ENCODE peak calls at places on chromosomes 5 and 9, in ten cellular contexts. D, R, W, T, N, B, C, I, G and H are unnamed samples.

GRCh38 chr9:116189683-116190082 is 36.1 kb downstream of the PAPPA start:
- DNase-seq in D (no peak), R (no peak), W (no peak), T (no peak), N (peak), B (no peak), C (no peak), I (no peak), G (no peak), H (no peak)

GRCh38 chr5:179275941-179276837 is 69.1 kb downstream of the ADAMTS2 start:
- DNase-seq in D (peak), R (no peak), W (no peak), T (peak), N (peak), B (peak), C (peak), I (no peak), G (no peak), H (no peak)

GRCh38 chr5:62385136-62385535 is 18.6 kb downstream of the DIMT1 start:
- DNase-seq in D (no peak), R (peak), W (no peak), T (peak), N (no peak), B (no peak), C (no peak), I (no peak), G (no peak), H (no peak)

GRCh38 chr9:37386988-37387387 is 35.5 kb upstream of the GRHPR start:
- DNase-seq in D (no peak), R (no peak), W (no peak), T (no peak), N (no peak), B (no peak), C (no peak), I (no peak), G (no peak), H (no peak)

GRCh38 chr9:91421987-91422765 is 1.5 kb downstream of the NFIL3 start:
- DNase-seq in D (no peak), R (peak), W (no peak), T (peak), N (no peak), B (peak), C (no peak), I (peak), G (no peak), H (no peak)

GRCh38 chr5:149828161-149829011 is 98.3 kb downstream of the PPARGC1B start:
- DNase-seq in D (peak), R (peak), W (peak), T (peak), N (peak), B (peak), C (peak), I (peak), G (peak), H (peak)

GRCh38 chr5:100423330-100423729 is 111.8 kb upstream of the FAM174A start:
- DNase-seq in D (no peak), R (peak), W (no peak), T (peak), N (no peak), B (no peak), C (no peak), I (no peak), G (no peak), H (no peak)

GRCh38 chr5:150660108-150660831 is 781 bp upstream of the MYOZ3 start:
- DNase-seq in D (no peak), R (no peak), W (peak), T (no peak), N (no peak), B (no peak), C (no peak), I (no peak), G (no peak), H (no peak)

GRCh38 chr5:149406203-149406978 is 27.3 kb upstream of the IL17B start:
- DNase-seq in D (peak), R (no peak), W (no peak), T (peak), N (no peak), B (peak), C (peak), I (no peak), G (no peak), H (no peak)

GRCh38 chr5:3597002-3597726 is 1.5 kb downstream of the IRX1 start:
- DNase-seq in D (no peak), R (no peak), W (no peak), T (no peak), N (no peak), B (no peak), C (no peak), I (peak), G (no peak), H (no peak)

GRCh38 chr5:156482816-156483215 is 155.9 kb downstream of the SGCD start:
- DNase-seq in D (no peak), R (no peak), W (no peak), T (no peak), N (no peak), B (no peak), C (no peak), I (no peak), G (no peak), H (no peak)

GRCh38 chr5:337565-338130 is 16.1 kb downstream of the AHRR start:
- DNase-seq in D (no peak), R (peak), W (no peak), T (peak), N (no peak), B (peak), C (no peak), I (no peak), G (no peak), H (no peak)

GRCh38 chr5:134143431-134143830 is 28.9 kb downstream of the TCF7 start:
- DNase-seq in D (no peak), R (no peak), W (no peak), T (no peak), N (no peak), B (no peak), C (peak), I (no peak), G (no peak), H (peak)

GRCh38 chr5:139413963-139414362 is 10.1 kb upstream of the SPATA24 start:
- DNase-seq in D (no peak), R (no peak), W (no peak), T (no peak), N (no peak), B (no peak), C (no peak), I (peak), G (peak), H (no peak)

GRCh38 chr5:88663793-88664216 is 219.2 kb downstream of the MEF2C start:
- DNase-seq in D (no peak), R (no peak), W (no peak), T (no peak), N (no peak), B (no peak), C (no peak), I (no peak), G (no peak), H (no peak)

GRCh38 chr5:132629230-132629944 is 28.6 kb upstream of the IL13 start:
- DNase-seq in D (no peak), R (no peak), W (no peak), T (no peak), N (no peak), B (no peak), C (no peak), I (peak), G (peak), H (no peak)

GRCh38 chr5:122351416-122352157 is 39.5 kb downstream of the SNCAIP start:
- DNase-seq in D (no peak), R (no peak), W (no peak), T (no peak), N (no peak), B (no peak), C (no peak), I (no peak), G (no peak), H (no peak)

GRCh38 chr9:37336150-37336549 is 86.3 kb upstream of the GRHPR start:
- DNase-seq in D (no peak), R (no peak), W (no peak), T (no peak), N (no peak), B (no peak), C (no peak), I (no peak), G (no peak), H (no peak)

GRCh38 chr5:142439208-142439607 is 114.4 kb upstream of the SPRY4 start:
- DNase-seq in D (no peak), R (no peak), W (no peak), T (peak), N (no peak), B (peak), C (no peak), I (no peak), G (no peak), H (no peak)

GRCh38 chr9:102840356-102840755 is 154.8 kb upstream of the CYLC2 start:
- DNase-seq in D (no peak), R (no peak), W (no peak), T (no peak), N (no peak), B (peak), C (no peak), I (no peak), G (no peak), H (no peak)

GRCh38 chr5:101788797-101789196 is 507.3 kb downstream of the SLCO4C1 start:
- DNase-seq in D (no peak), R (no peak), W (no peak), T (no peak), N (no peak), B (no peak), C (no peak), I (no peak), G (no peak), H (no peak)

GRCh38 chr5:75626959-75627358 is 15.7 kb downstream of the ANKDD1B start:
- DNase-seq in D (no peak), R (no peak), W (no peak), T (no peak), N (no peak), B (no peak), C (no peak), I (no peak), G (no peak), H (no peak)

GRCh38 chr5:133389066-133389590 is 223.2 kb downstream of the FSTL4 start:
- DNase-seq in D (no peak), R (no peak), W (no peak), T (no peak), N (no peak), B (no peak), C (peak), I (no peak), G (no peak), H (no peak)

GRCh38 chr5:30765227-30765626 is 428.3 kb upstream of the CDH6 start:
- DNase-seq in D (no peak), R (no peak), W (no peak), T (peak), N (no peak), B (peak), C (no peak), I (no peak), G (no peak), H (no peak)

GRCh38 chr5:170353946-170354345 is 35.2 kb downstream of the KCNMB1 start:
- DNase-seq in D (no peak), R (no peak), W (no peak), T (no peak), N (no peak), B (no peak), C (peak), I (no peak), G (no peak), H (no peak)

GRCh38 chr5:122844136-122844915 is 1.1 kb upstream of the SNX24 start:
- DNase-seq in D (no peak), R (peak), W (no peak), T (no peak), N (no peak), B (peak), C (no peak), I (peak), G (peak), H (no peak)

GRCh38 chr9:122179690-122180074 is 20.0 kb downstream of the MORN5 start:
- DNase-seq in D (no peak), R (no peak), W (no peak), T (no peak), N (no peak), B (peak), C (no peak), I (no peak), G (no peak), H (no peak)

DNA sequence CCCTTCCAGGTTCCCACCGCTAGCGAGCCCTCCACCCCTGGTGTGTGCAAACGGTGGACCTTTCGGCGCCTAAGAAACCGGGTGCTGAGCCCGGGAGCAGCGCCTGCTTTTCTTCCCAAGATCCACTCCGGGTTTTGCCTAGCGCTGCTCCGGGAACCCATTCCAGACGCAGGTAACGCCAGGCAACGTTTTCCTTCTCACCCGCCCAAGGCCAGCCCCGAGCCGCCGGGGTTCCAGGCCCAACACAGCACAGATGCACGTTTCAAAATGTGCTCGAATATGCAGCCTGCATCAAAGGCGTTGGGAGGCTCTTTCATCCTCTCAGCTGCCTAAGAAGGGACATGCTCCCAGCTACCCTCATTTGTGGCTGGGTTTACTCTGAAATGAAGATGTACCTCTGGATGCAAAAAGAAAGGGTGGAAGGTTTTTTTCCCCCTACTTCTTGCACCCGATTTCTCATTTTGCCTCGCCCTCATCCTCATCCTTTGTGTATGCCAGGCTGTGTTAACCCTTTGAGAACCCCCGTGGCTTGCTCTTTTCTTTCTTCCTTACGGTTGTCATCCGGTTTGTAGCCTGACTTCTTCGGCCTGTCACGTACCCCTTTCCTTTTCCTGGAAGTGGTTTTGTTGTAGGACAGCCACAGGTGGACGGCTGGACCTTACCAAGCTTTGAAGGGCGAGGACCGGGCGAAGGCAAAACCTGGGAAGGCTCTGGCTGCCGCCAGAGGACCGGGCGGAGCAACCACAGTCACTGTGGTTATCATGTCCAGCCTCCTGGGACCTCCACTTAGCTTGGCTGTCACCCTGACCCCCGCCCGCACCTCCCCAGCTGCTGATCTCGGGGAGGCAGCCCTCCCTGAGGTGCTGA is 227.0 kb downstream of the SMARCA2 start:
- DNase-seq in D (peak), R (peak), W (peak), T (peak), N (peak), B (peak), C (peak), I (peak), G (peak), H (peak)
- TF ChIP-seq CTCF in D (no peak), R (no peak), W (peak), T (no peak), N (no peak), B (no peak), C (no peak), I (no peak), G (no peak), H (no peak)

DNA sequence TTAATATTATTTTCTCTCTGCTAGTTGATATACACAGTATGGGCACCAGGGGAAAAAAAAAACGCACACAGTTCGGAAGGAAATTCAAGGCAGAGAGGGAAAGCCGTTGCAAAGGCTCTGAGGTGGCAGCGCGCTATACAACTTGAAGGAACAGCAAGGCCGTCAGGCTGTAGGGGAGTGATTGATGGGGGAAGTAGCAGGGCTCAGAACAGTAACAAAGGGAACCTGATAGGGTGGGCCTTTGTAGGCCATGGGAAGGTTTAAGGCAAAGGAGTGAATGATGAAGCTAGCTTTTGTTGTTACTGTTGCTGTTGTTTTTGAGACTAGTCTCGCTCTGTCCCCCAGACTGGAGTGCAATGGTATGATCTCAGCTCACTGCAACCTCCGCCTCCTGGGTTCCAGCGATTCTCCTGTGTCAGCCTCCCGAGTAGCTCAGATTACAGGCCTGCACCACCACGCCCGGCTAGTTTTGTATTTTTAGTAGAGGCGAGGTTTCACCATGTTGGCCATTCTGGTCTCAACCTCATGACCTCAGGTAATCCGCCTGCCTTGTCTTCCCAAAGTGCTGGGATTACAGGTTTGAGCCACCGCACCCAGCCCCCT is 27.0 kb downstream of the AQP7 start:
- DNase-seq in D (no peak), R (no peak), W (no peak), T (no peak), N (no peak), B (no peak), C (no peak), I (no peak), G (no peak), H (no peak)
- TF ChIP-seq CTCF in D (no peak), R (peak), W (no peak), T (no peak), N (no peak), B (no peak), C (peak), I (no peak), G (no peak), H (no peak)

GRCh38 chr9:128625391-128626145 is 31.1 kb downstream of the DYNC2I2 start:
- DNase-seq in D (peak), R (no peak), W (peak), T (no peak), N (peak), B (no peak), C (no peak), I (no peak), G (no peak), H (no peak)
- TF ChIP-seq CTCF in D (no peak), R (no peak), W (no peak), T (no peak), N (no peak), B (no peak), C (no peak), I (no peak), G (no peak), H (peak)

GRCh38 chr5:141236516-141237313 is 8.5 kb upstream of the PCDHB15 start:
- DNase-seq in D (no peak), R (no peak), W (no peak), T (no peak), N (no peak), B (no peak), C (no peak), I (no peak), G (no peak), H (no peak)

GRCh38 chr5:141234109-141234508 is 11.0 kb downstream of the PCDHB14 start:
- DNase-seq in D (no peak), R (no peak), W (no peak), T (peak), N (no peak), B (peak), C (no peak), I (no peak), G (no peak), H (no peak)
- TF ChIP-seq CTCF in D (no peak), R (peak), W (no peak), T (peak), N (no peak), B (peak), C (no peak), I (no peak), G (no peak), H (no peak)

GRCh38 chr9:21943464-21943863 is 50.7 kb downstream of the CDKN2A start:
- DNase-seq in D (no peak), R (no peak), W (no peak), T (no peak), N (no peak), B (no peak), C (no peak), I (no peak), G (no peak), H (no peak)

GRCh38 chr9:21941337-21941995 is 52.7 kb downstream of the CDKN2A start:
- DNase-seq in D (no peak), R (no peak), W (no peak), T (no peak), N (no peak), B (no peak), C (no peak), I (no peak), G (no peak), H (no peak)

GRCh38 chr9:21945606-21946005 is 48.6 kb downstream of the CDKN2A start:
- DNase-seq in D (no peak), R (no peak), W (no peak), T (no peak), N (no peak), B (no peak), C (no peak), I (no peak), G (no peak), H (no peak)
- TF ChIP-seq CTCF in D (no peak), R (no peak), W (no peak), T (no peak), N (no peak), B (no peak), C (no peak), I (no peak), G (no peak), H (no peak)